ENCODE peak calls at places on chromosomes 3 and 15, in six cellular contexts. V is adipocyte, O is left ventricle myocardium superior, H is NCI-H2107, K is GM18507, I is left cardiac atrium. E is an unnamed sample.

GRCh38 chr3:67593761-67594234 is 60.6 kb downstream of the SUCLG2 start:
- DNase-seq in V (peak), O (no peak), H (no peak), K (no peak), I (no peak), E (no peak)

GRCh38 chr3:14369675-14370669 is 32.4 kb upstream of the SLC6A6 start:
- DNase-seq in V (no peak), O (no peak), H (no peak), K (no peak), I (peak), E (no peak)

GRCh38 chr15:58770519-58770856 is 614 bp upstream of the MINDY2 start:
- DNase-seq in V (no peak), O (no peak), H (no peak), K (peak), I (no peak), E (no peak)

GRCh38 chr3:31692714-31693113 is 160.0 kb downstream of the STT3B start:
- DNase-seq in V (no peak), O (no peak), H (no peak), K (no peak), I (no peak), E (no peak)

GRCh38 chr3:32313723-32314473 is 75.4 kb downstream of the CMTM8 start:
- DNase-seq in V (peak), O (no peak), H (no peak), K (no peak), I (no peak), E (no peak)

GRCh38 chr15:82874961-82875360 is 65.5 kb downstream of the WHAMM start:
- DNase-seq in V (no peak), O (no peak), H (no peak), K (no peak), I (no peak), E (no peak)

GRCh38 chr15:25347707-25348106 is 91.1 kb downstream of the UBE3A start:
- DNase-seq in V (no peak), O (no peak), H (no peak), K (no peak), I (no peak), E (no peak)

GRCh38 chr3:184512621-184513020 is 49.0 kb upstream of the EPHB3 start:
- DNase-seq in V (no peak), O (no peak), H (no peak), K (no peak), I (no peak), E (no peak)

GRCh38 chr15:67047149-67047661 is 18.2 kb upstream of the SMAD3 start:
- DNase-seq in V (no peak), O (no peak), H (no peak), K (no peak), I (no peak), E (no peak)

GRCh38 chr3:122077293-122078234 is 22.4 kb downstream of the CD86 start:
- DNase-seq in V (no peak), O (no peak), H (no peak), K (no peak), I (no peak), E (no peak)

GRCh38 chr15:56734013-56734625 is 810 bp upstream of the ZNF280D start:
- DNase-seq in V (no peak), O (no peak), H (no peak), K (no peak), I (no peak), E (no peak)

GRCh38 chr3:25471081-25471768 is 43.2 kb downstream of the RARB start:
- DNase-seq in V (peak), O (no peak), H (no peak), K (no peak), I (no peak), E (no peak)

GRCh38 chr3:150216866-150217600 is 191.1 kb upstream of the TSC22D2 start:
- DNase-seq in V (no peak), O (no peak), H (no peak), K (no peak), I (no peak), E (no peak)

GRCh38 chr3:39132096-39133092 is 21.0 kb downstream of the CSRNP1 start:
- DNase-seq in V (no peak), O (no peak), H (no peak), K (no peak), I (peak), E (no peak)

GRCh38 chr3:77686560-77686959 is 646.7 kb downstream of the ROBO2 start:
- DNase-seq in V (no peak), O (no peak), H (peak), K (no peak), I (no peak), E (peak)

GRCh38 chr3:159263750-159264561 is 462.1 kb downstream of the MFSD1 start:
- DNase-seq in V (peak), O (no peak), H (peak), K (no peak), I (no peak), E (no peak)

GRCh38 chr3:152100491-152101086 is 168.1 kb upstream of the MBNL1 start:
- DNase-seq in V (no peak), O (no peak), H (no peak), K (peak), I (no peak), E (no peak)

GRCh38 chr3:113534365-113534764 is 2.0 kb downstream of the SIDT1 start:
- DNase-seq in V (no peak), O (no peak), H (no peak), K (no peak), I (no peak), E (no peak)

GRCh38 chr15:40280260-40281056 is 2.4 kb downstream of the ANKRD63 start:
- DNase-seq in V (no peak), O (no peak), H (no peak), K (no peak), I (no peak), E (no peak)

GRCh38 chr3:143269741-143270140 is 150.2 kb downstream of the CHST2 start:
- DNase-seq in V (no peak), O (no peak), H (no peak), K (no peak), I (no peak), E (no peak)

GRCh38 chr15:101357885-101358284 is 62.8 kb upstream of the SNRPA1 start:
- DNase-seq in V (no peak), O (no peak), H (no peak), K (no peak), I (no peak), E (no peak)

GRCh38 chr3:104519068-104519467 is 847.6 kb upstream of the ALCAM start:
- DNase-seq in V (no peak), O (no peak), H (no peak), K (no peak), I (no peak), E (no peak)

GRCh38 chr3:13550257-13550693 is 1.4 kb downstream of the FBLN2 start:
- DNase-seq in V (no peak), O (no peak), H (no peak), K (no peak), I (peak), E (no peak)

GRCh38 chr15:58952751-58953150 is 19.3 kb upstream of the SLTM start:
- DNase-seq in V (peak), O (no peak), H (no peak), K (no peak), I (no peak), E (no peak)

E was measured in DMS79.